ENCODE peak calls at places on chromosomes 5 and 9, in five cellular contexts. O is K562, B is GM12878, M is HepG2, D is upper lobe of left lung. G is an unnamed sample.

GRCh38 chr5:73673161-73673591 is 47.2 kb downstream of the ARHGEF28 start:
- ATAC-seq in O (peak; percentile 70), B (no peak), M (peak; percentile 70), D (peak; percentile 63), G (peak; percentile 60)

GRCh38 chr5:181028032-181028819 is 11.8 kb upstream of the BTNL9 start:
- ATAC-seq in O (peak; percentile 93), B (no peak), M (no peak), D (no peak), G (no peak)

GRCh38 chr9:121876658-121877271 is 216.3 kb downstream of the TTLL11 start:
- ATAC-seq in O (no peak), B (no peak), M (no peak), D (no peak), G (no peak)

GRCh38 chr5:149576021-149576420 is 5.3 kb upstream of the ARHGEF37 start:
- ATAC-seq in O (no peak), B (peak; percentile 86), M (no peak), D (no peak), G (no peak)

GRCh38 chr9:20579544-20580309 is 42.6 kb downstream of the MLLT3 start:
- ATAC-seq in O (no peak), B (peak; percentile 44), M (no peak), D (peak; percentile 84), G (no peak)

GRCh38 chr9:10678790-10679189 is 66.0 kb upstream of the PTPRD start:
- ATAC-seq in O (no peak), B (no peak), M (no peak), D (no peak), G (no peak)

GRCh38 chr5:98941131-98941883 is 12.5 kb upstream of the CHD1 start:
- ATAC-seq in O (no peak), B (no peak), M (no peak), D (no peak), G (no peak)

GRCh38 chr5:96387616-96388015 is 45.4 kb downstream of the PCSK1 start:
- ATAC-seq in O (peak; percentile 64), B (no peak), M (no peak), D (no peak), G (no peak)

GRCh38 chr5:77308154-77308960 is 97.9 kb downstream of the PDE8B start:
- ATAC-seq in O (no peak), B (no peak), M (peak; percentile 54), D (no peak), G (no peak)

GRCh38 chr5:131617140-131617822 is 17.7 kb downstream of the RAPGEF6 start:
- ATAC-seq in O (peak; percentile 33), B (no peak), M (no peak), D (no peak), G (no peak)

GRCh38 chr5:79416499-79416898 is 97.4 kb downstream of the HOMER1 start:
- ATAC-seq in O (no peak), B (peak; percentile 100), M (no peak), D (no peak), G (no peak)

GRCh38 chr5:157308826-157309465 is 43.0 kb downstream of the CYFIP2 start:
- ATAC-seq in O (peak; percentile 28), B (peak; percentile 69), M (peak; percentile 22), D (no peak), G (no peak)

GRCh38 chr5:98902733-98903132 is 26.1 kb downstream of the CHD1 start:
- ATAC-seq in O (no peak), B (no peak), M (no peak), D (no peak), G (no peak)

GRCh38 chr5:135033026-135033861 is 784 bp downstream of the PITX1 start:
- ATAC-seq in O (peak; percentile 31), B (peak; percentile 21), M (peak; percentile 26), D (no peak), G (peak; percentile 13)

GRCh38 chr5:169296456-169297220 is 4.3 kb downstream of the SLIT3 start:
- ATAC-seq in O (no peak), B (no peak), M (no peak), D (peak; percentile 63), G (peak; percentile 28)

GRCh38 chr5:172119921-172120688 is 67.9 kb downstream of the STK10 start:
- ATAC-seq in O (no peak), B (no peak), M (peak; percentile 20), D (no peak), G (no peak)

GRCh38 chr5:10676224-10676623 is 84.8 kb downstream of the DAP start:
- ATAC-seq in O (peak; percentile 7), B (no peak), M (peak; percentile 8), D (no peak), G (no peak)

GRCh38 chr5:103407399-103407798 is 148.8 kb downstream of the MACIR start:
- ATAC-seq in O (no peak), B (no peak), M (no peak), D (no peak), G (no peak)

GRCh38 chr9:136701665-136702048 is 10.7 kb upstream of the DIPK1B start:
- ATAC-seq in O (no peak), B (peak; percentile 10), M (no peak), D (no peak), G (no peak)

GRCh38 chr9:97559111-97559514 is 57.6 kb downstream of the TMOD1 start:
- ATAC-seq in O (no peak), B (peak; percentile 90), M (no peak), D (no peak), G (no peak)

GRCh38 chr5:35407697-35408096 is 177.4 kb upstream of the PRLR start:
- ATAC-seq in O (no peak), B (no peak), M (no peak), D (no peak), G (no peak)

GRCh38 chr5:145531038-145531734 is 304.0 kb downstream of the PRELID2 start:
- ATAC-seq in O (no peak), B (no peak), M (no peak), D (no peak), G (no peak)

GRCh38 chr5:150295172-150295611 is 5.6 kb upstream of the CAMK2A start:
- ATAC-seq in O (no peak), B (no peak), M (peak; percentile 80), D (peak; percentile 4), G (no peak)

GRCh38 chr9:33159760-33160127 is 7.4 kb downstream of the B4GALT1 start:
- ATAC-seq in O (peak; percentile 13), B (peak; percentile 60), M (no peak), D (peak; percentile 19), G (peak; percentile 11)

DNA sequence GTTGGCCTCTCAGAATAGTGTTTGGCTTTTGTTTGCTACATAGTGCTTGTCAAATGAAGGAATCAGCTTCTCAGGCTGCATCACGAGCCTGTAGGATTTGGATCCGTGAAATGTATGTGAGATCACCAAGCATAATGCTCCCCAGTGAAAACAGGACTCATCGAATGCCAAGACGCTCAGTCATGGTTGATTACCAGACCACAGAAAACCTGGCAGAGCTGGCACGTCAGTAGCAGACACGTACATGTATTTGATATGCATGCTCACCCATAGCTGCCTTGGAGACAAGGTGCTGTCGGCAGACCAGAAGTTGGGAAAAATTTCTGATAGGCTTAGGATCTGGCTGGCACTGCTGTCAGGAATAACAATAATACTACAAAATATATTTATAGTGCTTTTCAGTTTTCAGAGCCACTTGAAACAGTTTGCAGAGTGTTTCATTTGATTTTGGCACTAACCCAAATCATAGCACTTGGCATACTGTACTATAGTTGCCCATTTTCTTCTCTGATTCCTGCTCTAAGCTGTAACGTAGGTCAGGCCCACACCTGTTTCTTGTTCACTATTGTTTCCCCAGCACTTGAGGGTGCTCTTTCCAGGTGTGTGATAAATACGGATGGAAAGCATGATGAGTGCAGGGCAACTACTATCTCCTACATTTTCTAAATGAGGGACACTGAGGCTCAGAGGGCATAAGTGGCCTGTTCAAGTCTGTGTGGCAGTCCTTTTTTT is 226.1 kb downstream of the NR3C1 start:
- ATAC-seq in O (no peak), B (no peak), M (no peak), D (peak; percentile 56), G (no peak)
- TF ChIP-seq CTCF in O (no peak), B (no peak), M (no peak), D (no peak), G (no peak)

DNA sequence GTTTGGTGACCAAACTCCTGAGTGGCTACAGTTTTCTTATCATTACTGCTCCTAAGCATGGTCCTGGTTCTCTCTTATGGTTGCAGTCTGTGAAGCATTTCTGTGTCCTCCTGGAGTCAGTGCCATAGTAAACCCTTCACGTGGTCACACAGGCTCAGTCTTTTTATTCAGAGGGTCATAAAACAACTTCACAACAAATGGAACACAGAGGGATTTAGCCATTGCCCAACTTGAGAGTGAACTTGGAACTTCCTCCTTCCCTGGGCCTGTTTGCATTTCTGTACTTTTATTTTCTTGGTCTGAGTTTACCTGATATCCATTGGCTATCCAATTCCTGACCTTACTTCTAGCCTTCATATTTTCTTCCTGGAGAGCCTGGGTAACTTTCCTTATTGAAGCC is 144.9 kb downstream of the CCDC192 start:
- ATAC-seq in O (no peak), B (no peak), M (no peak), D (no peak), G (no peak)
- TF ChIP-seq EP300 in O (no peak), B (no peak), M (no peak), D (no peak), G (no peak)

GRCh38 chr5:176384991-176385390 is 3.4 kb downstream of the NOP16 start:
- ATAC-seq in O (no peak), B (no peak), M (no peak), D (no peak), G (no peak)
- H3K36me3 ChIP-seq in O (peaks cover 74% of the 10 kb centered on the region), B (peaks cover 25% of the 10 kb centered on the region), M (peaks cover 18% of the 10 kb centered on the region), D (peaks cover 49% of the 10 kb centered on the region), G (peaks cover 40% of the 10 kb centered on the region)

GRCh38 chr5:179495906-179496455 is 54.4 kb upstream of the RUFY1 start:
- ATAC-seq in O (no peak), B (peak; percentile 54), M (peak; percentile 65), D (no peak), G (no peak)
- TF ChIP-seq CTCF in O (no peak), B (no peak), M (peak; percentile 73), D (no peak), G (no peak)

DNA sequence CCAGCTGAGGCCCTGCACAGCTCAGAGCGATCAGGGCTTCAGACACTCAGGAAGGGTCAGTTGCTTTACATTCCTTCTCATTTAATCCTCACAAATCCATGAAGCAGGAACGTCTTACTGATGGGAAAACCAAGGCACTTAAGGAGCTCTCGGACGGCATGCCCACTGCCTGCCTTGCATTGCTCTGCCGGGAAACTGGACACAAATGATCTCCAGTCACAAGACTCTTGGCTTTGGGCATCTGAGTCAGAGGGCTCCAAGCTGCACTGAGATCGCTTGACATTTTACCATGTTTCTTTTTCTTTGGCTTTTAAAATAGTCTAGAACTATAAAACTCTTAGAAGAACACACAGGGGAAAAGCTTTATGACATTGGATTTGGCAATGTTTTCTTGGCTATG is 43.6 kb upstream of the HRH2 start:
- ATAC-seq in O (no peak), B (no peak), M (no peak), D (no peak), G (no peak)
- TF ChIP-seq EP300 in O (no peak), B (no peak), M (no peak), D (no peak), G (no peak)